ENCODE peak calls at places on chromosomes 1 and 21, in six cellular contexts. B, M, C, N, S and P are unnamed samples.

GRCh38 chr1:218467101-218467728 is 122.1 kb downstream of the TGFB2 start:
- DNase-seq in C (no peak), B (no peak), N (peak; percentile 75), M (no peak), S (no peak), P (no peak)

GRCh38 chr1:40546957-40547356 is 15.5 kb downstream of the ZNF684 start:
- DNase-seq in C (no peak), N (no peak), B (no peak), M (no peak), S (no peak), P (no peak)

GRCh38 chr1:1004780-1005697 is 5.1 kb upstream of the HES4 start:
- DNase-seq in S (no peak), C (no peak), N (no peak), B (no peak), M (peak; percentile 66), P (no peak)

GRCh38 chr1:32539584-32540571 is 651 bp downstream of the ZBTB8A start:
- DNase-seq in N (no peak), C (no peak), B (peak; percentile 54), M (peak; percentile 26), S (no peak), P (peak; percentile 30)

GRCh38 chr1:2194898-2195673 is 514 bp upstream of the FAAP20 start:
- DNase-seq in B (peak; percentile 94), S (peak; percentile 76), N (no peak), M (peak; percentile 89), C (peak; percentile 87), P (peak; percentile 93)

GRCh38 chr21:26115899-26116298 is 54.7 kb downstream of the APP start:
- DNase-seq in S (no peak), M (no peak), B (no peak), N (peak; percentile 64), C (no peak), P (no peak)

GRCh38 chr1:41739061-41739955 is 179.4 kb downstream of the HIVEP3 start:
- DNase-seq in B (peak; percentile 54), M (no peak), C (peak; percentile 91), N (no peak), S (peak; percentile 53), P (peak; percentile 26)

GRCh38 chr1:218297867-218298266 is 12.8 kb downstream of the RRP15 start:
- DNase-seq in B (no peak), N (no peak), C (no peak), M (no peak), S (no peak), P (no peak)

GRCh38 chr1:67489643-67490042 is 59.4 kb upstream of the SERBP1 start:
- DNase-seq in B (peak; percentile 21), C (no peak), S (no peak), M (peak; percentile 49), N (no peak), P (peak; percentile 17)

GRCh38 chr1:60037061-60037460 is 36.5 kb downstream of the C1orf87 start:
- DNase-seq in C (no peak), M (no peak), S (no peak), N (no peak), B (no peak), P (no peak)

GRCh38 chr1:209106237-209106741 is 477.2 kb upstream of the CAMK1G start:
- DNase-seq in N (peak; percentile 39), C (no peak), B (no peak), M (peak; percentile 35), S (no peak), P (no peak)

GRCh38 chr21:25334046-25334730 is 273.1 kb downstream of the MRPL39 start:
- DNase-seq in M (no peak), N (no peak), B (no peak), S (no peak), C (no peak), P (no peak)

GRCh38 chr1:151905070-151905442 is 4.3 kb downstream of the THEM4 start:
- DNase-seq in N (no peak), B (no peak), C (no peak), S (peak; percentile 58), M (no peak), P (no peak)